ENCODE peak calls at places on chromosomes 5 and 9, in four cellular contexts. N is tibial nerve, G is H9, S is sigmoid colon. J is an unnamed sample.

GRCh38 chr5:180632768-180633167 is 16.6 kb downstream of the FLT4 start:
- DNase-seq in G (no peak), S (peak), N (no peak), J (no peak)

GRCh38 chr9:86099695-86100364 is 472 bp upstream of the GOLM1 start:
- DNase-seq in G (peak), S (peak), N (peak), J (peak)

GRCh38 chr5:72658161-72658560 is 151.0 kb upstream of the ZNF366 start:
- DNase-seq in G (no peak), S (no peak), N (no peak), J (no peak)

GRCh38 chr5:3564827-3565560 is 30.6 kb upstream of the IRX1 start:
- DNase-seq in N (no peak), S (no peak), G (no peak), J (no peak)

GRCh38 chr5:171738501-171738900 is 47.1 kb upstream of the SMIM23 start:
- DNase-seq in S (no peak), G (no peak), N (no peak), J (no peak)

GRCh38 chr5:3226171-3226570 is 369.5 kb upstream of the IRX1 start:
- DNase-seq in G (no peak), N (no peak), S (no peak), J (no peak)

GRCh38 chr9:76403352-76403751 is 9.1 kb upstream of the RFK start:
- DNase-seq in S (no peak), G (no peak), N (peak), J (peak)

GRCh38 chr5:82388186-82388585 is 110.0 kb upstream of the RPS23 start:
- DNase-seq in S (no peak), N (no peak), G (no peak), J (no peak)

GRCh38 chr9:78123808-78124207 is 92.2 kb upstream of the GNAQ start:
- DNase-seq in N (no peak), S (no peak), G (no peak), J (no peak)
- TF ChIP-seq CTCF in N (no peak), S (no peak), G (no peak), J (no peak)

GRCh38 chr5:154541553-154541952 is 63.5 kb upstream of the HAND1 start:
- DNase-seq in G (peak), N (no peak), S (no peak), J (no peak)
- TF ChIP-seq CTCF in G (peak), N (no peak), S (peak), J (no peak)

DNA sequence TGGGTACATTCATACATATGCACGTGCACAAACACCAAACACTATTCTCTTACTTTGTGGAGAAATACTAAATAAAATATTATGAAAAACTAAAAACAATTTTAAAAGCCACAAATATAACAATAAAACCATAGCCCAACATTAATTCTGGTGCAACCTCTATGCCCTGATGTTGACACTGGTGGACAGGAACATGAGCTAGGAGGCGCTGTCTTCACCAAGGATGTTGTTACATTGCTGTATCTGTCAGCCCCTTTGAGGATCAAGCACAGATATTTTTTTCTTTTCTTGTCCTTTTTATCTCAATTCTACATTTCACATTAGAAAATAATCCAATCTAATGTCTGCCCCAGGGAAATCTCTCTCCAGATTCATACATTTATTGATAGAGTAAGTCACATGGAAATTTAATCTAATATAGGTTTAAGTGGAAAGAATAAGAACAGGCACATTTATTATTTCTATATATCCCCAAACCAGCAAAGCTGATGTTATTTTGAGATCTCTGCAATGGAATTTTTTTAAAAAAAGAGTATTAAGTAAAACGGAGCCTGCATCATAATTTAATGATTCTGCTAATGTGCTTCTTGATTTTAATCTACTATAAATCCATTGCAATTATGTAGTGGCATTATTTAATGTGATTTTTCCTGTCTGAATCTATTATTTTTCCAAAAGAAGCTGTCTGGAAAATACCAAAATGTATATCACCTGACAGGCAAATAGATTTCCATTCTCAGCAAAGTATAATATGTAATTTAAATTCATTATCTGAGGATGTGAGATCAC is 716.5 kb downstream of the MTRR start:
- DNase-seq in G (no peak), N (no peak), S (no peak), J (no peak)
- TF ChIP-seq CTCF in G (peak), N (no peak), S (no peak), J (no peak)

DNA sequence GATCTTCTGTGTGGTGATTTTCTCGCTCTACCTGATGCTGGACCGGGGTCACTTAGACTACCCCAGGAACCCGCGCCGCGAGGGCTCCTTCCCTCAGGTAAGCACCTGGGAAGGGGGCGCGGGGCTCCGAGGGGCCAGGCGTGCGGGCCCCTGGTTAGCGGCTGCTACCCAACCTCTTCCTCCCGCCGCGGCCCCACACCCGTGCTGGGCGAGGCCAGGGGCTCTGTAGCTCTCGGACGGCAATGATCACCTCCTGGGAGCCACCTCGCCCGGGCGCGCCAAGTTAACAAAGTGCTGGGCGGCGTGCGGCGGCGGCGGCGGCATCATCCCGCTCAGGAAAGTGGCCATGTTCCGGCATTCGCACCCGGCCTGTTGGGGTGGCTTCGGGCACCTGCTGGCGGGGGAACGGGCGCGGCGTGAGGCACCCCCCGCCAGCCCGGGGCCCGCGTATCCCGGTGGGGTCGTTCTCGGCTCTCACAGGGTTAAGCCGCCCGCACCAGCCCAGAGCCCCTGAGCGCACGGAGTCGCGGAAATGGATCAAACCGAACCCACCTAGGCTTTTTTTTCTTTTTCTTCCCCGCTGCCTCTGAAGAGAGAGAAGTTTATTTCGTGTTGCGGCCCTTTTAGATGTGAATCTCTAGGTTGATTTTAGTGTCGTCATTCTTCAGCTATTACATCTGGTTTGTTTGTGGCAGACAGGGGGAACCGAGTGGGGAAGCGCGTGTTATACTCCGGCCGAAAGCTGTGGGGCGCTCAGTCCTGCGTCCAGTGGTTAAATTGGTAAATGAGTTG is 925 bp downstream of the MAN2A1 start:
- DNase-seq in N (peak), S (peak), G (peak), J (peak)
- TF ChIP-seq CTCF in N (peak), S (peak), G (peak), J (peak)

GRCh38 chr5:13833440-13833839 is 111.0 kb downstream of the DNAH5 start:
- DNase-seq in S (no peak), N (no peak), G (no peak), J (no peak)
- TF ChIP-seq CTCF in S (no peak), N (no peak), G (no peak), J (no peak)

DNA sequence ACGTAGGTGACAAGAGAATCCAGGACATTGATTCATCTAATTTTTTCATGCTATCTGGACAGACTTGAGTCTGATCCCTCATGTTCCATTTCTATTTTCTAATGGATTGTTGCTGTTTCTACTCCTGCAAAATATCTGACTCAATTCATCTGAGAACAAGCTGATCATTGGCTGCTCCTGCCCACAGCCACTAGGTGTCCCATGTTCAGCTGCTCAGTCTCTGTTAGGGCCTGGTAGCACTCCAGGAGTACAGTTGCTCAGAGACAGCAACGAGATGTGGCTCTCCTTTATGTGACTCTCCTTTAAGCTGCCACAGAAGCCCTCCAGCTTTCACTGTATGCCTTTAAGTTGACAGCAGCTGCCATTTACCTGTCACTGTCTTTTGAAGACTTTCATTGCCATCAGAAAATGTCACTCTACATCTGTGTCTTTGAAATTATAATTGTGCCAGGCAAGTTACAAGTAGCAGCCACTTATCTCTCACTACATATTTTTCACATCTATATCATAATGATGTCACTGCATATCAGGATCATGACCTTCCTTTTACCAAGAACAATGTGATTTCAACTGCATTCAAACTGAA is 1944.2 kb upstream of the NUDT12 start:
- DNase-seq in N (no peak), S (no peak), G (peak), J (no peak)
- TF ChIP-seq CTCF in N (no peak), S (no peak), G (peak), J (no peak)

DNA sequence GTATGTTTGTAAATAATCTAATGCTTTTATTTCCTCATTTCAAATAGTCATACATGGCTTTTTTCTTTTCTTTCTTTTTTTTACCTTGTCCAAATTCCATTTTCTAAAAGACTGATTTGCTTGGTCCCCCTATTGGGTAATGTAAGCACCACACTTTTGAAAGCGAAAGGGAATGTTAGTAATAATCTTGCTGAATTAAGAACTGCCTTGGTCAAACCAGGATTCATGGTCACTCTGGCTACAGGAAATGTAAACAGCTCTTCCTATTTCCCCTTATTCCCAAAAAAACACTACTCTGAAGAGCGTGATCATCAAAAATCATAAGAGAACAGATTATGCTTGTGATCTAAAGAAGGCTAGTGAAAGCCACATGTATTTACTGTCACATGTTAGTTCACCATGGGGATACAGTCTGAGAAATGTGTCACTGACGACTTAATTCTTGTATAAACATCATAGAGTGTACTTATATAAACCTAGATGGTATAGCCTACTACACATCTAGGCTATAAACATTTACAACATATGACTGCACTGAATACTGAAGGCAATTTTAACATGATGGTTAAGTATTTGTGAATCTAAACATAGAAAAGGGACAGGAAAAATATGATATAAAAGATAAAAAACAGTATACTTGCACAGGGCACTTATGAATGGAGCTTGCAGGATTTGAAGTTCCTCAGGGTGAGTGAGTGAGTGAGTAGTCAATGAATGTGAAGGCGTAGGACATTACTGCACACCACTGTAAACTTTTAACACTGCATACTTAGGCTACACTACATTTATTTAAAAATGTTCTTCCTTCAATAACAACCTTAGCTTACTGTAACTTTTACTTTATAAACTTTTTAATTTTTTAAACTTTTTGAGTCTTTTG is 75.3 kb downstream of the HMGCR start:
- DNase-seq in N (no peak), G (no peak), S (no peak), J (no peak)
- TF ChIP-seq CTCF in N (no peak), G (peak), S (no peak), J (no peak)

J was measured in GM13976.